ENCODE peak calls at places on chromosome 11, in four cellular contexts. D, T, N and W are unnamed samples.

GRCh38 chr11:81802591-81802990 is 931.1 kb downstream of the FAM181B start:
- DNase-seq in D (no peak), T (no peak), N (no peak), W (no peak)

GRCh38 chr11:94840209-94840608 is 72.1 kb downstream of the AMOTL1 start:
- DNase-seq in D (no peak), T (no peak), N (no peak), W (no peak)

GRCh38 chr11:1765871-1766718 is 2.4 kb upstream of the CTSD start:
- DNase-seq in D (no peak), T (no peak), N (no peak), W (no peak)

GRCh38 chr11:82927264-82927880 is 25.8 kb downstream of the DDIAS start:
- DNase-seq in D (peak), T (peak), N (peak), W (no peak)

GRCh38 chr11:86624366-86624765 is 48.0 kb downstream of the ME3 start:
- DNase-seq in D (no peak), T (no peak), N (no peak), W (no peak)

GRCh38 chr11:76455331-76455730 is 10.5 kb downstream of the EMSY start:
- DNase-seq in D (no peak), T (no peak), N (no peak), W (no peak)

GRCh38 chr11:44028401-44028800 is 19.4 kb upstream of the ACCSL start:
- DNase-seq in D (no peak), T (no peak), N (no peak), W (no peak)

GRCh38 chr11:65576867-65577755 is 1.3 kb downstream of the EHBP1L1 start:
- DNase-seq in D (peak), T (no peak), N (peak), W (peak)

GRCh38 chr11:118264568-118265470 is 722 bp upstream of the MPZL2 start:
- DNase-seq in D (no peak), T (no peak), N (no peak), W (no peak)

GRCh38 chr11:34264266-34265110 is 93.3 kb downstream of the ABTB2 start:
- DNase-seq in D (no peak), T (no peak), N (no peak), W (no peak)

GRCh38 chr11:100930185-100930778 is 199.3 kb downstream of the PGR start:
- DNase-seq in D (peak), T (peak), N (no peak), W (no peak)

GRCh38 chr11:19419021-19419750 is 178.4 kb upstream of the E2F8 start:
- DNase-seq in D (no peak), T (no peak), N (no peak), W (no peak)

GRCh38 chr11:85947431-85948272 is 92.5 kb downstream of the CCDC83 start:
- DNase-seq in D (no peak), T (no peak), N (peak), W (no peak)

GRCh38 chr11:4610258-4610935 is 2.4 kb upstream of the TRIM68 start:
- DNase-seq in D (no peak), T (no peak), N (no peak), W (no peak)

GRCh38 chr11:69357458-69358397 is 63.8 kb downstream of the MYEOV start:
- DNase-seq in D (no peak), T (no peak), N (no peak), W (no peak)

GRCh38 chr11:133020321-133020720 is 512.0 kb downstream of the OPCML start:
- DNase-seq in D (no peak), T (no peak), N (no peak), W (no peak)

GRCh38 chr11:67345949-67346819 is 7.2 kb downstream of the POLD4 start:
- DNase-seq in D (peak), T (peak), N (no peak), W (no peak)

GRCh38 chr11:9573775-9574555 is 495 bp downstream of the WEE1 start:
- DNase-seq in D (peak), T (no peak), N (no peak), W (no peak)

GRCh38 chr11:126229782-126230540 is 18.4 kb downstream of the FAM118B start:
- DNase-seq in D (no peak), T (no peak), N (no peak), W (no peak)

GRCh38 chr11:41225856-41226255 is 233.6 kb downstream of the LRRC4C start:
- DNase-seq in D (no peak), T (no peak), N (no peak), W (no peak)

GRCh38 chr11:101458161-101458560 is 125.6 kb downstream of the TRPC6 start:
- DNase-seq in D (no peak), T (no peak), N (no peak), W (no peak)

GRCh38 chr11:45446426-45446825 is 160.3 kb upstream of the SYT13 start:
- DNase-seq in D (no peak), T (no peak), N (no peak), W (no peak)

GRCh38 chr11:121282376-121282775 is 10.2 kb upstream of the SC5D start:
- DNase-seq in D (no peak), T (no peak), N (no peak), W (no peak)

GRCh38 chr11:72684236-72684912 is 10.2 kb upstream of the PDE2A start:
- DNase-seq in D (peak), T (peak), N (no peak), W (no peak)

GRCh38 chr11:131064373-131064991 is 148.2 kb upstream of the SNX19 start:
- DNase-seq in D (peak), T (no peak), N (no peak), W (no peak)

GRCh38 chr11:9855579-9856260 is 191.8 kb downstream of the SWAP70 start:
- DNase-seq in D (no peak), T (no peak), N (no peak), W (no peak)

GRCh38 chr11:34206598-34207300 is 101.3 kb downstream of the NAT10 start:
- DNase-seq in D (no peak), T (no peak), N (no peak), W (no peak)

GRCh38 chr11:34188181-34188580 is 82.8 kb downstream of the NAT10 start:
- DNase-seq in D (no peak), T (no peak), N (no peak), W (no peak)

GRCh38 chr11:67351275-67352005 is 1.9 kb downstream of the POLD4 start:
- DNase-seq in D (peak), T (peak), N (peak), W (no peak)

GRCh38 chr11:19924321-19925115 is 211.9 kb downstream of the NAV2 start:
- DNase-seq in D (no peak), T (no peak), N (no peak), W (no peak)

GRCh38 chr11:18171377-18172000 is 1.1 kb upstream of the MRGPRX4 start:
- DNase-seq in D (peak), T (no peak), N (no peak), W (no peak)

GRCh38 chr11:11243258-11243789 is 109.7 kb downstream of the CSNK2A3 start:
- DNase-seq in D (no peak), T (no peak), N (no peak), W (no peak)

GRCh38 chr11:14358729-14359439 is at the start of gene RRAS2:
- DNase-seq in D (peak), T (peak), N (no peak), W (no peak)

GRCh38 chr11:130831506-130832385 is 84.5 kb downstream of the SNX19 start:
- DNase-seq in D (no peak), T (no peak), N (no peak), W (no peak)

GRCh38 chr11:120547871-120548681 is 36.5 kb downstream of the GRIK4 start:
- DNase-seq in D (peak), T (no peak), N (no peak), W (no peak)